ENCODE peak calls at places on chromosomes 12 and 14, in eight cellular contexts. F is breast epithelium, U is GM12892, V is spleen, B is stomach, C is sigmoid colon, R is GM12878, N is esophagus muscularis mucosa. W is an unnamed sample.

GRCh38 chr14:51209457-51209856 is 30.6 kb upstream of the TMX1 start:
- DNase-seq in V (no peak), R (no peak), N (no peak), C (no peak), B (no peak), U (no peak), F (no peak), W (no peak)

GRCh38 chr14:32576088-32576795 is 247.1 kb downstream of the AKAP6 start:
- DNase-seq in C (peak; percentile 72), U (no peak), B (peak; percentile 39), N (no peak), R (no peak), F (no peak), V (no peak), W (peak; percentile 41)

GRCh38 chr12:80352476-80352875 is 91.6 kb upstream of the PTPRQ start:
- DNase-seq in N (no peak), U (no peak), F (no peak), B (no peak), C (no peak), R (no peak), V (no peak), W (no peak)

GRCh38 chr14:58864751-58865519 is 227.2 kb downstream of the DACT1 start:
- DNase-seq in C (no peak), R (no peak), B (no peak), U (no peak), N (no peak), F (no peak), V (no peak), W (no peak)

GRCh38 chr12:77231548-77231947 is 166.2 kb upstream of the E2F7 start:
- DNase-seq in F (peak; percentile 52), B (peak; percentile 92), U (no peak), C (peak; percentile 82), N (no peak), R (no peak), V (no peak), W (peak; percentile 63)

GRCh38 chr14:92449404-92449975 is 64.1 kb upstream of the RIN3 start:
- DNase-seq in U (no peak), B (no peak), C (no peak), F (no peak), V (peak; percentile 68), R (no peak), N (no peak), W (no peak)

GRCh38 chr12:120230974-120231315 is 30.0 kb upstream of the RPLP0 start:
- DNase-seq in C (no peak), B (no peak), F (no peak), U (no peak), R (no peak), N (no peak), V (no peak), W (no peak)

GRCh38 chr14:58239259-58240210 is 5.1 kb upstream of the PSMA3 start:
- DNase-seq in C (peak; percentile 88), B (peak; percentile 82), F (peak; percentile 67), V (peak; percentile 87), U (no peak), R (peak; percentile 64), N (peak; percentile 96), W (peak; percentile 79)

GRCh38 chr12:44240186-44240585 is 404.3 kb downstream of the TMEM117 start:
- DNase-seq in C (no peak), N (no peak), V (no peak), R (no peak), U (no peak), B (no peak), F (no peak), W (no peak)

GRCh38 chr14:43411841-43412240 is 1095.2 kb downstream of the FSCB start:
- DNase-seq in V (no peak), B (no peak), R (no peak), F (no peak), U (no peak), C (no peak), N (no peak), W (no peak)

GRCh38 chr12:112900298-112901145 is 6.2 kb upstream of the OAS1 start:
- DNase-seq in B (peak; percentile 53), F (no peak), N (no peak), V (no peak), R (no peak), C (no peak), U (no peak), W (peak; percentile 53)

GRCh38 chr12:52920937-52921336 is 16.1 kb upstream of the KRT8 start:
- DNase-seq in C (no peak), R (no peak), U (no peak), V (no peak), N (no peak), F (no peak), B (no peak), W (no peak)

GRCh38 chr12:13390381-13390856 is 193.9 kb downstream of the EMP1 start:
- DNase-seq in V (no peak), N (peak; percentile 92), F (peak; percentile 92), U (no peak), R (no peak), C (peak; percentile 97), B (peak; percentile 98), W (peak; percentile 95)

GRCh38 chr12:57261385-57261784 is 10.4 kb upstream of the STAC3 start:
- DNase-seq in F (no peak), N (no peak), C (no peak), R (no peak), V (no peak), B (no peak), U (no peak), W (no peak)

GRCh38 chr12:30928356-30929264 is 2.1 kb downstream of the TSPAN11 start:
- DNase-seq in B (no peak), U (no peak), R (no peak), C (no peak), F (no peak), N (no peak), V (no peak), W (no peak)

GRCh38 chr12:3320881-3321509 is 170.0 kb upstream of the PRMT8 start:
- DNase-seq in R (no peak), N (no peak), F (no peak), C (no peak), V (peak; percentile 69), B (no peak), U (no peak), W (no peak)

GRCh38 chr14:95146079-95146771 is 11.1 kb downstream of the DICER1 start:
- DNase-seq in N (no peak), U (no peak), F (no peak), V (peak; percentile 64), R (no peak), B (no peak), C (no peak), W (peak; percentile 74)

GRCh38 chr14:77353469-77354141 is 23.3 kb downstream of the TMED8 start:
- DNase-seq in U (no peak), C (no peak), R (no peak), B (no peak), V (no peak), F (no peak), N (no peak), W (no peak)

DNA sequence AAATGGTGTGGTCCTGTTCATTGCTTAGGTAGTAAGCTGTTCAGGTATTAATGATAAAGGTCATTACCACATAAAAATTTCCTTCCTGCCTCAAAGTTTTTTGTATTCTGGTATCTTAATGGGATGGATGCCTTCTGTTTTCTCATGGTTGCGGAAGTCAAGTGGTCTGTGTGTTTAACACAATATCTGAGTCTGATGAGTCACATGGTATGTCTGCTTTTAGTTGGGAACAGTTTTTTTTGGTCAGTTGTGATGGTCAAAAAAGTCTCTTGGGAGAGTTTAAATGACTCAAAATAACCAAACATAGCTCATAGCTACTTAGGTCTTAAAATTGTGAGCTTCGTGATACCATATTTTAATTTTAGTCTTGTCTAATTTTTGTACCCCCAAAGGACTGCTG is 40.7 kb downstream of the STK38L start:
- DNase-seq in U (no peak), R (peak; percentile 89), B (no peak), F (no peak), N (no peak), C (no peak), V (no peak), W (no peak)
- TF ChIP-seq POLR2AphosphoS5 in U (peak; percentile 23), R (no peak), B (no peak), F (no peak), N (no peak), C (no peak), V (no peak), W (no peak)

DNA sequence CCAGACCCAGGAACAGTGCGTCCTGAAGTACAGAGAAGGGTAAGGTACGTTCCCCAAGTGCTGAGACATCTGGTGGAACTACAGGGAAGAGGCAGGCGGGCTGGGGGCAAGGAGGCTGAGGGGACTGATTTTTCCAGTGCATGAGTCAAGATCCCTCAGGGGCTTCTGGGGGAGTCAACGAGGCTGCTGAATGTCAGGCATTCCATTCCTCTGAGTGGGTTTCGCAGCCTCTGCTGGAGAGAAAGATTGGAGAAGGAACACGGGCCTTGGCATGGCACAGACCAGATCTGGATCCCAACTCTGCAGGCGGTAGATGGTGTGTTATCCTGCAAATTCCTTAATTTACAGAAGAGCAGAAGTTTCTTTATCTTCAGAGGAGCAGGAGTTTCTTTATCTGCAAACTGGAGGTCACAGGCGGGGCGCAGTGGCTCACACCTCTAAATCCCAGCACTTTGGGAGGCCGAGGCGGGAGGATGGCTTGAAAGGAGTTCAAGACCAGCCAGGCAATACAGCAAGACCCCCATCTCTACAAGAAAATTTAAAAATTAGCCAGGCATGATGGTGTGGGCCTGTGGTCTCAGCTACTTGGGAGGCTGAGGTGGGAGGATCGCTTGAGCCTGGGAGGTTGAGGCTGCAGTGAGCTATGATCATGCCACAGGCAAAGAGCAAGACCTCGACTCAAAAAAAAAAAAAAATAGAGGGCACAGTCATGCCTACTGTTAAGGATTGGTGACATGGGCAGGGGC is 132.6 kb upstream of the MAP1LC3B2 start:
- DNase-seq in U (no peak), B (no peak), V (no peak), F (no peak), R (no peak), N (peak; percentile 93), C (peak; percentile 85), W (peak; percentile 27)
- TF ChIP-seq POLR2AphosphoS5 in U (no peak), B (no peak), V (no peak), F (peak; percentile 60), R (no peak), N (peak; percentile 34), C (peak; percentile 13), W (peak; percentile 34)

GRCh38 chr14:54564799-54565235 is 2.1 kb upstream of the SAMD4A start:
- DNase-seq in N (no peak), F (no peak), R (no peak), U (no peak), B (no peak), V (no peak), C (peak; percentile 69), W (no peak)
- TF ChIP-seq POLR2AphosphoS5 in N (peak; percentile 57), F (no peak), R (no peak), U (no peak), B (no peak), V (no peak), C (peak; percentile 6), W (no peak)

GRCh38 chr14:68458253-68458652 is 334.6 kb downstream of the ZFP36L1 start:
- DNase-seq in V (no peak), B (no peak), C (no peak), U (no peak), N (no peak), F (no peak), R (no peak), W (no peak)
- TF ChIP-seq POLR2AphosphoS5 in V (no peak), B (no peak), C (no peak), U (no peak), N (no peak), F (no peak), R (no peak), W (no peak)